ENCODE peak calls at places on chromosomes 2 and 18, in nine cellular contexts. A is left ventricle myocardium inferior; H is adrenal gland; U is MCF 10A; Z is CD4-positive, alpha-beta T cell; K is cardiac fibroblast; V is astrocyte of the spinal cord; Y is suprapubic skin; G is heart left ventricle. D is an unnamed sample.

GRCh38 chr2:103264058-103264457 is 502.2 kb downstream of the TMEM182 start:
- DNase-seq in A (no peak), H (no peak), U (no peak), Z (no peak), K (no peak), V (no peak), Y (no peak), G (no peak), D (no peak)

GRCh38 chr2:167596072-167596471 is 651.3 kb downstream of the STK39 start:
- DNase-seq in A (no peak), H (no peak), U (no peak), Z (no peak), K (no peak), V (no peak), Y (no peak), G (no peak), D (no peak)

GRCh38 chr2:239644016-239644415 is 243.2 kb upstream of the HDAC4 start:
- DNase-seq in A (no peak), H (no peak), U (peak), Z (no peak), K (peak), V (peak), Y (no peak), G (no peak), D (no peak)

GRCh38 chr2:86747708-86748627 is 27.9 kb downstream of the RMND5A start:
- DNase-seq in A (no peak), H (peak), U (peak), Z (no peak), K (peak), V (peak), Y (no peak), G (no peak), D (no peak)

GRCh38 chr2:66828876-66829275 is 394.0 kb downstream of the MEIS1 start:
- DNase-seq in A (no peak), H (no peak), U (no peak), Z (no peak), K (no peak), V (no peak), Y (no peak), G (no peak), D (no peak)

GRCh38 chr2:23712756-23713151 is 214.2 kb downstream of the ATAD2B start:
- DNase-seq in A (no peak), H (no peak), U (no peak), Z (no peak), K (no peak), V (no peak), Y (no peak), G (no peak), D (no peak)

GRCh38 chr2:149720615-149721014 is 133.0 kb upstream of the MMADHC start:
- DNase-seq in A (no peak), H (no peak), U (no peak), Z (no peak), K (peak), V (no peak), Y (no peak), G (no peak), D (no peak)

GRCh38 chr2:24509425-24509824 is 18.4 kb downstream of the NCOA1 start:
- DNase-seq in A (no peak), H (no peak), U (no peak), Z (no peak), K (no peak), V (no peak), Y (no peak), G (no peak), D (no peak)

GRCh38 chr2:195620499-195620898 is 36.5 kb upstream of the SLC39A10 start:
- DNase-seq in A (no peak), H (no peak), U (no peak), Z (no peak), K (no peak), V (no peak), Y (no peak), G (no peak), D (no peak)

GRCh38 chr2:217977840-217978535 is 24.8 kb downstream of the TNS1 start:
- DNase-seq in A (no peak), H (no peak), U (no peak), Z (no peak), K (no peak), V (no peak), Y (peak), G (no peak), D (no peak)

GRCh38 chr2:196601430-196602306 is 37.8 kb upstream of the CCDC150 start:
- DNase-seq in A (peak), H (peak), U (peak), Z (no peak), K (peak), V (peak), Y (no peak), G (peak), D (no peak)

GRCh38 chr2:139885921-139886498 is 1105.8 kb upstream of the NXPH2 start:
- DNase-seq in A (no peak), H (no peak), U (no peak), Z (no peak), K (no peak), V (no peak), Y (no peak), G (no peak), D (no peak)

GRCh38 chr2:174589334-174589733 is 8.3 kb downstream of the WIPF1 start:
- DNase-seq in A (no peak), H (no peak), U (no peak), Z (no peak), K (no peak), V (no peak), Y (no peak), G (no peak), D (no peak)

GRCh38 chr18:23406271-23406787 is 46.8 kb upstream of the RIOK3 start:
- DNase-seq in A (no peak), H (peak), U (no peak), Z (no peak), K (peak), V (peak), Y (no peak), G (no peak), D (no peak)

GRCh38 chr2:8534729-8535397 is 147.0 kb upstream of the ID2 start:
- DNase-seq in A (peak), H (peak), U (no peak), Z (no peak), K (peak), V (peak), Y (no peak), G (peak), D (no peak)

GRCh38 chr2:197108758-197109157 is 182.3 kb upstream of the PGAP1 start:
- DNase-seq in A (peak), H (peak), U (peak), Z (no peak), K (peak), V (peak), Y (peak), G (peak), D (no peak)

GRCh38 chr2:134402385-134402784 is 148.5 kb downstream of the MGAT5 start:
- DNase-seq in A (no peak), H (no peak), U (peak), Z (no peak), K (peak), V (peak), Y (no peak), G (peak), D (no peak)

GRCh38 chr2:10036095-10036879 is 7.1 kb upstream of the KLF11 start:
- DNase-seq in A (peak), H (peak), U (peak), Z (peak), K (peak), V (peak), Y (no peak), G (peak), D (no peak)

GRCh38 chr2:9211496-9211895 is 4.9 kb downstream of the ASAP2 start:
- DNase-seq in A (peak), H (no peak), U (no peak), Z (no peak), K (peak), V (no peak), Y (peak), G (peak), D (no peak)

GRCh38 chr18:21702602-21703001 is 2.0 kb downstream of the ABHD3 start:
- DNase-seq in A (no peak), H (no peak), U (no peak), Z (no peak), K (no peak), V (no peak), Y (no peak), G (no peak), D (no peak)

GRCh38 chr2:85716346-85716880 is 22.3 kb downstream of the GNLY start:
- DNase-seq in A (no peak), H (no peak), U (no peak), Z (no peak), K (no peak), V (no peak), Y (peak), G (no peak), D (no peak)

GRCh38 chr2:65276604-65277003 is 49.0 kb downstream of the ACTR2 start:
- DNase-seq in A (no peak), H (no peak), U (no peak), Z (no peak), K (no peak), V (peak), Y (no peak), G (no peak), D (no peak)

GRCh38 chr2:69390001-69390400 is 3.0 kb upstream of the GFPT1 start:
- DNase-seq in A (no peak), H (no peak), U (no peak), Z (no peak), K (peak), V (no peak), Y (no peak), G (no peak), D (no peak)

GRCh38 chr2:207632575-207633492 is 7.6 kb upstream of the METTL21A start:
- DNase-seq in A (no peak), H (no peak), U (peak), Z (no peak), K (peak), V (no peak), Y (no peak), G (no peak), D (no peak)

GRCh38 chr2:144445196-144445595 is 74.7 kb downstream of the ZEB2 start:
- DNase-seq in A (no peak), H (no peak), U (no peak), Z (no peak), K (no peak), V (no peak), Y (no peak), G (no peak), D (no peak)

GRCh38 chr2:134372141-134372540 is 118.3 kb downstream of the MGAT5 start:
- DNase-seq in A (no peak), H (no peak), U (no peak), Z (no peak), K (no peak), V (peak), Y (no peak), G (no peak), D (no peak)

GRCh38 chr2:19748073-19748375 is 153.8 kb downstream of the TTC32 start:
- DNase-seq in A (no peak), H (no peak), U (no peak), Z (no peak), K (no peak), V (no peak), Y (no peak), G (no peak), D (no peak)

GRCh38 chr2:19746137-19746585 is 155.6 kb downstream of the TTC32 start:
- DNase-seq in A (no peak), H (no peak), U (no peak), Z (no peak), K (no peak), V (no peak), Y (no peak), G (no peak), D (no peak)

GRCh38 chr2:19745318-19746136 is 156.3 kb downstream of the TTC32 start:
- DNase-seq in A (no peak), H (no peak), U (no peak), Z (no peak), K (no peak), V (no peak), Y (no peak), G (no peak), D (no peak)

GRCh38 chr2:19747310-19748072 is 154.3 kb downstream of the TTC32 start:
- DNase-seq in A (no peak), H (no peak), U (no peak), Z (no peak), K (no peak), V (peak), Y (no peak), G (no peak), D (no peak)

DNA sequence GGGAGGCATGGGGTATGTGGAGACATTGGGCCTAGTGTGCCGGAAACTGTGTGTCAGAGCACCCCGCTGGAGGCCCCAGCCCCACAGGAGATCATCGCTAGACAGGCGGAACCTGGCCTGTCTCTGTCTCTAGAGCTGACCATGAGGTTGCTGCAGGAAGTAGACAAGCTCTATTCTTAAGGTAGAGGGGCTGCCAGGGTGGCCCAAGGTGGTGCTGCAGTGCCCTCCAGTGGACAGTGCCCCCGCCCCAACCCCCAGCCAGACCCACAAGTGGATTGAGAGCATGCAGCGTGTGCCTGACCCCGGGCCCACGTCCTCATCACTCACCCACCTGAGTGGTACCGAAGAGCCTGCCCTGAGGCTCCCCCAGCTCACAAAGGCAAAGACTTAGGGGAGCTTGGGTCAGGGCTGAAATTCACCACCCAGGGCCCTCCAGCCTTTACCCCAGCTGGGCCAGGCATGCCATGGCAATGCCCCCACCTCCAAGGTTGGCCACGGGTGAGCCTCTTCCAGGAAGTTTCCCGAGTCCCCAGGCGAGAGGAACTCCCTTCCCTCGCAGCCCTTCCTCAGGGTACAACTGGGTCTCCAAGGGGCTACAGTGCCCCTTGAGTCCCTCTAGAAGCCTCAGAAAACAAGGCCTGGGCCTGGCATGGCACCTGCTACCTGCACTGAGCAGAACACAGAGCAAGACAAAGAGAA is 155.0 kb downstream of the TTC32 start:
- DNase-seq in A (no peak), H (no peak), U (peak), Z (no peak), K (peak), V (peak), Y (no peak), G (no peak), D (peak)
- TF ChIP-seq CTCF in A (peak), H (no peak), U (peak), Z (no peak), K (peak), V (peak), Y (no peak), G (peak), D (peak)

DNA sequence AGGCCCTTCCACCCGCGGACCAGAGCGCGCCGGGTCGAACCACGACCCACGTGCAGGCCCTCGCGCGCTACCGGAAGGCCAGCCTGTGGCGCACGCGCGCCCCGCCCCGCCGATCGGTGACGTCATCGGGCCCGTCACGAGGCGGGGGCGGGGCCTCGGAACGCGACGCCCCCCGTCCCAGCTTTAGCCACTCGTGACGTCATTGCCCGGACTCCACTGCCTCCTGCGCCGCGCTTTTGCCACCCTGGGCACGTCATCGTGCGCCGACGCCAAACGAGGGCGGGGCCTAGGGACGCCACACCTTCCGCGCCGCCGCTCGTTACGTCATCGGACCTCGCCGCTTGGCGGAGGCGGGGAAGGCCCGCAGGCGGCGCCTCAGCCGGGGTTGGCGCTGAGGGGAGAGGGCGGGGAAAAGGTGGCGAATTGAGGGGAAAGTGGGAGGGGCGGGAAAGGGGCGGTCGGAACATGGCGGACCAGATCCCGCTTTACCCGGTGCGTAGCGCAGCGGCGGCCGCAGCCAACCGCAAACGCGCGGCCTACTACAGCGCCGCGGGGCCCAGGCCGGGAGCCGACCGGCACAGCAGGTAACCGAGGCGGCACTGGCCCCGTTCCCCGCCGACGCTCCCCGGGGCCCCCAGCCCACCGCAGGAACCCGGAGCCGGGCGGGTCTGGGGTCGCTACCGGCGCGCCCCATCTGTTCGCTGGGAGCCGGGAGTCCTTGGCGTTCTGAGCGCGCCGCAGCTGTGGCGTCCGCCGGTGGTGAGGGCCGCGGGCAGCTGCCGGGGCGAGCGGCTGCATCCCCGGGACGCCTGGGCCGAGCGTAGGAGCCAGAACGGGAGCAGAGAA is at the start of gene ATP9B:
- DNase-seq in A (peak), H (peak), U (peak), Z (peak), K (peak), V (peak), Y (peak), G (peak), D (peak)
- TF ChIP-seq CTCF in A (peak), H (peak), U (no peak), Z (no peak), K (no peak), V (no peak), Y (no peak), G (peak), D (no peak)

GRCh38 chr2:146317959-146318358 is 1526.9 kb upstream of the ACVR2A start:
- DNase-seq in A (no peak), H (no peak), U (peak), Z (no peak), K (peak), V (peak), Y (no peak), G (no peak), D (no peak)

GRCh38 chr2:146312899-146313298 is 1531.9 kb upstream of the ACVR2A start:
- DNase-seq in A (no peak), H (no peak), U (peak), Z (no peak), K (peak), V (peak), Y (no peak), G (no peak), D (no peak)
- TF ChIP-seq CTCF in A (peak), H (no peak), U (peak), Z (no peak), K (no peak), V (peak), Y (no peak), G (no peak), D (peak)

DNA sequence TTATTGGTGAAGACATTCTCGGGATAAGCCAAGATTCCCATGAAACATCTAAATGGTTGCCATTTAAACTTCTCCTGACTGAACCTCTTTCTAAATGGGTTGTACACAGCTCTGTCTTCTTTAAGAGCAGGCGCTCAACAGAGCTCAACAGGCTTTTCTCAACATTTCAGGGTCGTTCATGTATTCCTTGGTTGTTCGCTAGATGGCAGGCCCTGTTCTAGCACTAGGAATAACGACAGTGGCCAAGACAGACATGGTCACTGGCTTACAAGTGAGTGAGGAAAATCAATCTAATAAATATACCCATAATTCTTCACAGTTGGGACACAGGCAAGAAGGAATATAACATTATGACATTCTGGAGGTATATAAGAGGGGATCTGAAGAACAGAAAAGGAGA is 154.5 kb downstream of the SMAD2 start:
- DNase-seq in A (no peak), H (no peak), U (no peak), Z (no peak), K (peak), V (no peak), Y (no peak), G (no peak), D (no peak)
- TF ChIP-seq CTCF in A (peak), H (peak), U (no peak), Z (no peak), K (peak), V (peak), Y (no peak), G (no peak), D (no peak)

GRCh38 chr2:78994789-78995188 is 30.7 kb upstream of the REG3G start:
- DNase-seq in A (no peak), H (no peak), U (no peak), Z (no peak), K (no peak), V (no peak), Y (no peak), G (no peak), D (no peak)
- TF ChIP-seq CTCF in A (no peak), H (no peak), U (no peak), Z (no peak), K (no peak), V (no peak), Y (no peak), G (no peak), D (no peak)

GRCh38 chr2:68251187-68251854 is 1.0 kb downstream of the PPP3R1 start:
- DNase-seq in A (peak), H (peak), U (peak), Z (peak), K (peak), V (peak), Y (peak), G (peak), D (peak)
- TF ChIP-seq CTCF in A (peak), H (peak), U (peak), Z (peak), K (peak), V (peak), Y (peak), G (peak), D (peak)

GRCh38 chr2:77434880-77435279 is 87.3 kb downstream of the LRRTM4 start:
- DNase-seq in A (no peak), H (no peak), U (no peak), Z (no peak), K (no peak), V (no peak), Y (no peak), G (no peak), D (no peak)
- TF ChIP-seq CTCF in A (peak), H (no peak), U (no peak), Z (no peak), K (no peak), V (no peak), Y (no peak), G (peak), D (peak)

GRCh38 chr2:231410293-231411004 is 14.9 kb downstream of the B3GNT7 start:
- DNase-seq in A (no peak), H (no peak), U (no peak), Z (no peak), K (no peak), V (no peak), Y (no peak), G (no peak), D (no peak)
- TF ChIP-seq CTCF in A (no peak), H (no peak), U (peak), Z (no peak), K (peak), V (peak), Y (no peak), G (no peak), D (peak)

D was measured in progenitor cell of endocrine pancreas.